ENCODE peak calls at places on chromosomes 3 and 15, in eight cellular contexts. B, O, X, Q, N, V, A and I are unnamed samples.

GRCh38 chr15:22257668-22258401 is 177.5 kb downstream of the OR4M2 start:
- DNase-seq in V (no peak), Q (no peak), O (no peak), X (no peak), B (no peak), A (no peak), N (no peak), I (no peak)

GRCh38 chr3:45617430-45618080 is 23.0 kb downstream of the LIMD1 start:
- DNase-seq in Q (no peak), X (no peak), N (no peak), B (no peak), V (no peak), A (no peak), O (peak), I (peak)

GRCh38 chr3:42649006-42649405 is 4.5 kb upstream of the ZBTB47 start:
- DNase-seq in X (no peak), V (no peak), N (no peak), O (no peak), Q (no peak), A (no peak), B (no peak), I (no peak)

GRCh38 chr3:124599779-124600693 is 130.2 kb upstream of the UMPS start:
- DNase-seq in V (peak), B (no peak), N (peak), O (no peak), X (no peak), A (no peak), Q (no peak), I (peak)

GRCh38 chr3:119289371-119289770 is 4.8 kb upstream of the ARHGAP31 start:
- DNase-seq in A (no peak), B (no peak), V (no peak), O (no peak), X (no peak), Q (no peak), N (no peak), I (no peak)

GRCh38 chr3:194344012-194344411 is 7.1 kb downstream of the CPN2 start:
- DNase-seq in V (no peak), O (peak), B (peak), A (peak), Q (peak), X (no peak), N (peak), I (no peak)

GRCh38 chr15:70062321-70062956 is 35.3 kb downstream of the TLE3 start:
- DNase-seq in O (peak), X (peak), Q (peak), V (peak), A (peak), B (peak), N (peak), I (no peak)

GRCh38 chr3:189403194-189403593 is 228.0 kb upstream of the TP63 start:
- DNase-seq in A (no peak), X (no peak), V (no peak), Q (no peak), O (no peak), B (no peak), N (no peak), I (no peak)

GRCh38 chr15:38672814-38673292 is 108.2 kb upstream of the RASGRP1 start:
- DNase-seq in V (no peak), X (no peak), Q (no peak), O (no peak), N (no peak), B (no peak), A (no peak), I (no peak)

GRCh38 chr15:92887869-92888268 is 12.3 kb upstream of the CHD2 start:
- DNase-seq in N (no peak), O (no peak), A (no peak), B (no peak), V (no peak), Q (no peak), X (no peak), I (no peak)

GRCh38 chr3:123339302-123339701 is 109.6 kb downstream of the ADCY5 start:
- DNase-seq in V (no peak), B (no peak), Q (no peak), O (no peak), X (no peak), A (no peak), N (no peak), I (no peak)

GRCh38 chr15:60967728-60968127 is 261.4 kb downstream of the RORA start:
- DNase-seq in X (no peak), V (no peak), O (no peak), N (no peak), A (no peak), B (no peak), Q (no peak), I (no peak)

GRCh38 chr15:67049351-67050044 is 15.9 kb upstream of the SMAD3 start:
- DNase-seq in A (no peak), Q (no peak), O (peak), V (peak), N (no peak), X (peak), B (no peak), I (no peak)

GRCh38 chr3:107142786-107143185 is 234.5 kb upstream of the CCDC54 start:
- DNase-seq in X (no peak), V (no peak), O (no peak), A (no peak), B (no peak), Q (no peak), N (peak), I (no peak)

GRCh38 chr3:123951522-123952447 is 9.2 kb downstream of the CCDC14 start:
- DNase-seq in N (peak), V (peak), B (no peak), A (no peak), X (no peak), Q (peak), O (no peak), I (no peak)

GRCh38 chr3:178714971-178715832 is 179.0 kb downstream of the KCNMB2 start:
- DNase-seq in Q (no peak), X (peak), V (no peak), B (no peak), N (no peak), A (no peak), O (no peak), I (peak)

GRCh38 chr3:117600666-117601065 is 891.1 kb downstream of the TUSC7 start:
- DNase-seq in Q (no peak), A (no peak), N (no peak), B (no peak), O (no peak), X (peak), V (peak), I (no peak)

GRCh38 chr15:74845208-74845568 is 2.2 kb upstream of the ULK3 start:
- DNase-seq in B (no peak), O (no peak), A (no peak), N (no peak), X (no peak), V (no peak), Q (no peak), I (no peak)

GRCh38 chr3:57959407-57960173 is 48.6 kb upstream of the FLNB start:
- DNase-seq in N (no peak), X (no peak), B (no peak), O (peak), Q (no peak), V (peak), A (no peak), I (no peak)

GRCh38 chr3:28495301-28495700 is 146.7 kb upstream of the AZI2 start:
- DNase-seq in V (no peak), A (no peak), X (no peak), Q (no peak), O (no peak), N (no peak), B (no peak), I (no peak)

GRCh38 chr3:172181936-172182708 is 142.7 kb downstream of the FNDC3B start:
- DNase-seq in X (no peak), O (no peak), Q (no peak), B (no peak), N (no peak), A (no peak), V (peak), I (no peak)

GRCh38 chr3:151318313-151318712 is 1.7 kb upstream of the GPR87 start:
- DNase-seq in X (no peak), Q (no peak), N (no peak), V (peak), B (no peak), O (no peak), A (no peak), I (no peak)

GRCh38 chr3:177335728-177336127 is 138.4 kb upstream of the TBL1XR1 start:
- DNase-seq in V (peak), N (no peak), B (no peak), O (no peak), A (no peak), Q (no peak), X (no peak), I (no peak)

GRCh38 chr3:190496859-190497258 is 17.0 kb upstream of the IL1RAP start:
- DNase-seq in A (no peak), V (no peak), O (no peak), N (no peak), B (no peak), X (no peak), Q (no peak), I (no peak)

GRCh38 chr3:120348065-120348980 is 831 bp downstream of the LRRC58 start:
- DNase-seq in O (peak), V (no peak), N (peak), B (no peak), Q (peak), X (no peak), A (no peak), I (no peak)

GRCh38 chr3:53837331-53837730 is 8.9 kb downstream of the CHDH start:
- DNase-seq in B (no peak), A (no peak), V (no peak), N (no peak), O (no peak), X (no peak), Q (no peak), I (no peak)

GRCh38 chr15:50287324-50288116 is 22.0 kb upstream of the HDC start:
- DNase-seq in N (no peak), O (no peak), Q (no peak), V (no peak), X (no peak), A (no peak), B (no peak), I (no peak)

GRCh38 chr15:56608993-56609392 is 124.3 kb downstream of the ZNF280D start:
- DNase-seq in X (no peak), A (no peak), Q (no peak), N (no peak), B (no peak), V (no peak), O (no peak), I (no peak)

GRCh38 chr15:101455291-101455916 is 34.1 kb downstream of the PCSK6 start:
- DNase-seq in N (no peak), A (no peak), O (no peak), X (no peak), V (no peak), Q (no peak), B (no peak), I (no peak)

GRCh38 chr15:91790826-91791225 is 62.7 kb upstream of the SLCO3A1 start:
- DNase-seq in X (no peak), N (no peak), B (peak), Q (no peak), V (no peak), O (no peak), A (no peak), I (no peak)

GRCh38 chr3:14822875-14823807 is 4.4 kb downstream of the FGD5 start:
- DNase-seq in B (no peak), N (no peak), A (no peak), O (peak), Q (no peak), V (no peak), X (no peak), I (peak)

GRCh38 chr3:8307545-8308110 is 194.0 kb upstream of the LMCD1 start:
- DNase-seq in V (no peak), Q (no peak), A (no peak), N (no peak), O (no peak), X (no peak), B (no peak), I (no peak)

GRCh38 chr3:38582941-38583645 is 66.4 kb downstream of the SCN5A start:
- DNase-seq in X (no peak), N (peak), Q (no peak), V (no peak), A (no peak), B (no peak), O (no peak), I (no peak)

GRCh38 chr15:101320501-101321052 is 25.5 kb upstream of the SNRPA1 start:
- DNase-seq in Q (no peak), V (peak), N (no peak), A (peak), B (no peak), O (peak), X (peak), I (no peak)

GRCh38 chr3:129413687-129414506 is 14.5 kb downstream of the EFCAB12 start:
- DNase-seq in O (peak), Q (no peak), N (no peak), V (peak), B (no peak), A (no peak), X (peak), I (no peak)

GRCh38 chr3:78868570-78868969 is 899.2 kb downstream of the ROBO1 start:
- DNase-seq in N (peak), V (no peak), O (no peak), B (no peak), X (no peak), Q (peak), A (no peak), I (no peak)

GRCh38 chr3:133799794-133800585 is 5.6 kb upstream of the SRPRB start:
- DNase-seq in N (no peak), A (no peak), O (peak), V (no peak), X (peak), Q (no peak), B (no peak), I (no peak)